ENCODE peak calls at places on chromosome 13, in eight cellular contexts. One of them, this sample, is unnamed.

GRCh38 chr13:72726721-72727416 is 560 bp downstream of the MZT1 start:
- DNase-seq in NCI-H446 treated with DMSO at 0.1 percent for 48 hours: no peak
- DNase-seq in Right ventricle myocardium superior: peak
- DNase-seq in heart right ventricle: peak
- DNase-seq in fibroblast of mammary gland: peak
- DNase-seq in NCI-H1436 treated with DMSO at 0.1 percent for 48 hours: no peak
- DNase-seq in activated T-cell treated with anti-CD3 and anti-CD28 coated beads, Interleukin-2, amount 50 U/mL, for 72 hours: peak
- DNase-seq in KG1: peak
- DNase-seq in this sample: no peak

GRCh38 chr13:95494082-95494681 is 58.3 kb upstream of the CLDN10 start:
- DNase-seq in Right ventricle myocardium superior: no peak
- DNase-seq in NCI-H1436 treated with DMSO at 0.1 percent for 48 hours: no peak
- DNase-seq in KG1: peak
- DNase-seq in activated T-cell treated with anti-CD3 and anti-CD28 coated beads, Interleukin-2, amount 50 U/mL, for 72 hours: peak
- DNase-seq in fibroblast of mammary gland: peak
- DNase-seq in heart right ventricle: no peak
- DNase-seq in NCI-H446 treated with DMSO at 0.1 percent for 48 hours: no peak
- DNase-seq in this sample: no peak

GRCh38 chr13:106291006-106291405 is 244.5 kb downstream of the EFNB2 start:
- DNase-seq in heart right ventricle: no peak
- DNase-seq in NCI-H446 treated with DMSO at 0.1 percent for 48 hours: no peak
- DNase-seq in fibroblast of mammary gland: peak
- DNase-seq in NCI-H1436 treated with DMSO at 0.1 percent for 48 hours: no peak
- DNase-seq in KG1: no peak
- DNase-seq in activated T-cell treated with anti-CD3 and anti-CD28 coated beads, Interleukin-2, amount 50 U/mL, for 72 hours: no peak
- DNase-seq in Right ventricle myocardium superior: no peak
- DNase-seq in this sample: no peak

GRCh38 chr13:61727714-61728275 is 312.1 kb upstream of the PCDH20 start:
- DNase-seq in Right ventricle myocardium superior: no peak
- DNase-seq in KG1: no peak
- DNase-seq in activated T-cell treated with anti-CD3 and anti-CD28 coated beads, Interleukin-2, amount 50 U/mL, for 72 hours: no peak
- DNase-seq in heart right ventricle: no peak
- DNase-seq in fibroblast of mammary gland: peak
- DNase-seq in NCI-H446 treated with DMSO at 0.1 percent for 48 hours: no peak
- DNase-seq in NCI-H1436 treated with DMSO at 0.1 percent for 48 hours: no peak
- DNase-seq in this sample: no peak

GRCh38 chr13:44414771-44415170 is 41.1 kb downstream of the SERP2 start:
- DNase-seq in Right ventricle myocardium superior: no peak
- DNase-seq in fibroblast of mammary gland: no peak
- DNase-seq in NCI-H1436 treated with DMSO at 0.1 percent for 48 hours: no peak
- DNase-seq in heart right ventricle: no peak
- DNase-seq in activated T-cell treated with anti-CD3 and anti-CD28 coated beads, Interleukin-2, amount 50 U/mL, for 72 hours: no peak
- DNase-seq in KG1: no peak
- DNase-seq in NCI-H446 treated with DMSO at 0.1 percent for 48 hours: no peak
- DNase-seq in this sample: no peak

GRCh38 chr13:38804536-38804935 is 117.7 kb downstream of the FREM2 start:
- DNase-seq in NCI-H1436 treated with DMSO at 0.1 percent for 48 hours: no peak
- DNase-seq in fibroblast of mammary gland: peak
- DNase-seq in NCI-H446 treated with DMSO at 0.1 percent for 48 hours: peak
- DNase-seq in heart right ventricle: no peak
- DNase-seq in Right ventricle myocardium superior: no peak
- DNase-seq in KG1: no peak
- DNase-seq in activated T-cell treated with anti-CD3 and anti-CD28 coated beads, Interleukin-2, amount 50 U/mL, for 72 hours: no peak
- DNase-seq in this sample: no peak

GRCh38 chr13:64369121-64369520 is 2861.0 kb downstream of the PCDH9 start:
- DNase-seq in fibroblast of mammary gland: peak
- DNase-seq in Right ventricle myocardium superior: no peak
- DNase-seq in heart right ventricle: no peak
- DNase-seq in NCI-H446 treated with DMSO at 0.1 percent for 48 hours: no peak
- DNase-seq in NCI-H1436 treated with DMSO at 0.1 percent for 48 hours: no peak
- DNase-seq in activated T-cell treated with anti-CD3 and anti-CD28 coated beads, Interleukin-2, amount 50 U/mL, for 72 hours: no peak
- DNase-seq in KG1: no peak
- DNase-seq in this sample: no peak

GRCh38 chr13:65985632-65986031 is 1244.5 kb downstream of the PCDH9 start:
- DNase-seq in KG1: no peak
- DNase-seq in activated T-cell treated with anti-CD3 and anti-CD28 coated beads, Interleukin-2, amount 50 U/mL, for 72 hours: no peak
- DNase-seq in NCI-H446 treated with DMSO at 0.1 percent for 48 hours: no peak
- DNase-seq in NCI-H1436 treated with DMSO at 0.1 percent for 48 hours: no peak
- DNase-seq in Right ventricle myocardium superior: no peak
- DNase-seq in fibroblast of mammary gland: no peak
- DNase-seq in heart right ventricle: no peak
- DNase-seq in this sample: peak

GRCh38 chr13:47564041-47564440 is 437.0 kb downstream of the SUCLA2 start:
- DNase-seq in NCI-H1436 treated with DMSO at 0.1 percent for 48 hours: no peak
- DNase-seq in activated T-cell treated with anti-CD3 and anti-CD28 coated beads, Interleukin-2, amount 50 U/mL, for 72 hours: no peak
- DNase-seq in fibroblast of mammary gland: no peak
- DNase-seq in heart right ventricle: no peak
- DNase-seq in Right ventricle myocardium superior: no peak
- DNase-seq in KG1: no peak
- DNase-seq in NCI-H446 treated with DMSO at 0.1 percent for 48 hours: no peak
- DNase-seq in this sample: peak

GRCh38 chr13:98938801-98939200 is 39.1 kb downstream of the DOCK9 start:
- DNase-seq in NCI-H1436 treated with DMSO at 0.1 percent for 48 hours: no peak
- DNase-seq in fibroblast of mammary gland: no peak
- DNase-seq in activated T-cell treated with anti-CD3 and anti-CD28 coated beads, Interleukin-2, amount 50 U/mL, for 72 hours: no peak
- DNase-seq in KG1: no peak
- DNase-seq in Right ventricle myocardium superior: no peak
- DNase-seq in NCI-H446 treated with DMSO at 0.1 percent for 48 hours: no peak
- DNase-seq in heart right ventricle: no peak
- DNase-seq in this sample: peak

GRCh38 chr13:99648905-99649304 is 147.6 kb downstream of the TM9SF2 start:
- DNase-seq in KG1: no peak
- DNase-seq in NCI-H1436 treated with DMSO at 0.1 percent for 48 hours: no peak
- DNase-seq in heart right ventricle: no peak
- DNase-seq in fibroblast of mammary gland: no peak
- DNase-seq in NCI-H446 treated with DMSO at 0.1 percent for 48 hours: peak
- DNase-seq in activated T-cell treated with anti-CD3 and anti-CD28 coated beads, Interleukin-2, amount 50 U/mL, for 72 hours: no peak
- DNase-seq in Right ventricle myocardium superior: no peak
- DNase-seq in this sample: no peak

GRCh38 chr13:102825921-102826706 is 19.7 kb upstream of the ERCC5 start:
- DNase-seq in NCI-H446 treated with DMSO at 0.1 percent for 48 hours: no peak
- DNase-seq in activated T-cell treated with anti-CD3 and anti-CD28 coated beads, Interleukin-2, amount 50 U/mL, for 72 hours: no peak
- DNase-seq in KG1: no peak
- DNase-seq in heart right ventricle: no peak
- DNase-seq in NCI-H1436 treated with DMSO at 0.1 percent for 48 hours: no peak
- DNase-seq in Right ventricle myocardium superior: no peak
- DNase-seq in fibroblast of mammary gland: peak
- DNase-seq in this sample: no peak

GRCh38 chr13:50127017-50127725 is 111.9 kb downstream of the KCNRG start:
- DNase-seq in fibroblast of mammary gland: peak
- DNase-seq in activated T-cell treated with anti-CD3 and anti-CD28 coated beads, Interleukin-2, amount 50 U/mL, for 72 hours: peak
- DNase-seq in NCI-H446 treated with DMSO at 0.1 percent for 48 hours: no peak
- DNase-seq in Right ventricle myocardium superior: peak
- DNase-seq in NCI-H1436 treated with DMSO at 0.1 percent for 48 hours: no peak
- DNase-seq in heart right ventricle: peak
- DNase-seq in KG1: no peak
- DNase-seq in this sample: peak

GRCh38 chr13:46609052-46609451 is 56.1 kb downstream of the LRCH1 start:
- DNase-seq in heart right ventricle: no peak
- DNase-seq in activated T-cell treated with anti-CD3 and anti-CD28 coated beads, Interleukin-2, amount 50 U/mL, for 72 hours: no peak
- DNase-seq in fibroblast of mammary gland: no peak
- DNase-seq in NCI-H1436 treated with DMSO at 0.1 percent for 48 hours: no peak
- DNase-seq in NCI-H446 treated with DMSO at 0.1 percent for 48 hours: no peak
- DNase-seq in Right ventricle myocardium superior: no peak
- DNase-seq in KG1: no peak
- DNase-seq in this sample: no peak

GRCh38 chr13:61144301-61144700 is 271.3 kb downstream of the PCDH20 start:
- DNase-seq in activated T-cell treated with anti-CD3 and anti-CD28 coated beads, Interleukin-2, amount 50 U/mL, for 72 hours: no peak
- DNase-seq in fibroblast of mammary gland: no peak
- DNase-seq in NCI-H446 treated with DMSO at 0.1 percent for 48 hours: peak
- DNase-seq in NCI-H1436 treated with DMSO at 0.1 percent for 48 hours: no peak
- DNase-seq in KG1: no peak
- DNase-seq in Right ventricle myocardium superior: no peak
- DNase-seq in heart right ventricle: no peak
- DNase-seq in this sample: no peak

GRCh38 chr13:98912846-98913245 is 65.0 kb downstream of the DOCK9 start:
- DNase-seq in KG1: no peak
- DNase-seq in fibroblast of mammary gland: no peak
- DNase-seq in NCI-H1436 treated with DMSO at 0.1 percent for 48 hours: no peak
- DNase-seq in Right ventricle myocardium superior: no peak
- DNase-seq in heart right ventricle: no peak
- DNase-seq in NCI-H446 treated with DMSO at 0.1 percent for 48 hours: no peak
- DNase-seq in activated T-cell treated with anti-CD3 and anti-CD28 coated beads, Interleukin-2, amount 50 U/mL, for 72 hours: no peak
- DNase-seq in this sample: no peak

GRCh38 chr13:112956516-112957294 is 12.3 kb upstream of the MCF2L start:
- DNase-seq in NCI-H446 treated with DMSO at 0.1 percent for 48 hours: no peak
- DNase-seq in Right ventricle myocardium superior: no peak
- DNase-seq in heart right ventricle: no peak
- DNase-seq in activated T-cell treated with anti-CD3 and anti-CD28 coated beads, Interleukin-2, amount 50 U/mL, for 72 hours: no peak
- DNase-seq in NCI-H1436 treated with DMSO at 0.1 percent for 48 hours: no peak
- DNase-seq in KG1: no peak
- DNase-seq in fibroblast of mammary gland: no peak
- DNase-seq in this sample: no peak

GRCh38 chr13:73177911-73178565 is 119.2 kb downstream of the KLF5 start:
- DNase-seq in NCI-H446 treated with DMSO at 0.1 percent for 48 hours: no peak
- DNase-seq in activated T-cell treated with anti-CD3 and anti-CD28 coated beads, Interleukin-2, amount 50 U/mL, for 72 hours: no peak
- DNase-seq in heart right ventricle: no peak
- DNase-seq in Right ventricle myocardium superior: no peak
- DNase-seq in KG1: no peak
- DNase-seq in fibroblast of mammary gland: no peak
- DNase-seq in NCI-H1436 treated with DMSO at 0.1 percent for 48 hours: no peak
- DNase-seq in this sample: no peak

GRCh38 chr13:76822691-76823267 is 63.4 kb downstream of the KCTD12 start:
- DNase-seq in activated T-cell treated with anti-CD3 and anti-CD28 coated beads, Interleukin-2, amount 50 U/mL, for 72 hours: no peak
- DNase-seq in fibroblast of mammary gland: peak
- DNase-seq in Right ventricle myocardium superior: no peak
- DNase-seq in heart right ventricle: no peak
- DNase-seq in NCI-H446 treated with DMSO at 0.1 percent for 48 hours: no peak
- DNase-seq in NCI-H1436 treated with DMSO at 0.1 percent for 48 hours: no peak
- DNase-seq in KG1: no peak
- DNase-seq in this sample: no peak

GRCh38 chr13:77896977-77897376 is 21.7 kb downstream of the EDNRB start:
- DNase-seq in heart right ventricle: no peak
- DNase-seq in NCI-H446 treated with DMSO at 0.1 percent for 48 hours: no peak
- DNase-seq in KG1: no peak
- DNase-seq in NCI-H1436 treated with DMSO at 0.1 percent for 48 hours: no peak
- DNase-seq in activated T-cell treated with anti-CD3 and anti-CD28 coated beads, Interleukin-2, amount 50 U/mL, for 72 hours: no peak
- DNase-seq in Right ventricle myocardium superior: no peak
- DNase-seq in fibroblast of mammary gland: peak
- DNase-seq in this sample: no peak

GRCh38 chr13:101465877-101466276 is 13.4 kb downstream of the ITGBL1 start:
- DNase-seq in NCI-H1436 treated with DMSO at 0.1 percent for 48 hours: no peak
- DNase-seq in fibroblast of mammary gland: peak
- DNase-seq in NCI-H446 treated with DMSO at 0.1 percent for 48 hours: no peak
- DNase-seq in Right ventricle myocardium superior: no peak
- DNase-seq in KG1: no peak
- DNase-seq in heart right ventricle: no peak
- DNase-seq in activated T-cell treated with anti-CD3 and anti-CD28 coated beads, Interleukin-2, amount 50 U/mL, for 72 hours: no peak
- DNase-seq in this sample: no peak

GRCh38 chr13:60733933-60734332 is 336.9 kb downstream of the TDRD3 start:
- DNase-seq in NCI-H1436 treated with DMSO at 0.1 percent for 48 hours: no peak
- DNase-seq in KG1: no peak
- DNase-seq in heart right ventricle: no peak
- DNase-seq in NCI-H446 treated with DMSO at 0.1 percent for 48 hours: no peak
- DNase-seq in Right ventricle myocardium superior: no peak
- DNase-seq in fibroblast of mammary gland: no peak
- DNase-seq in activated T-cell treated with anti-CD3 and anti-CD28 coated beads, Interleukin-2, amount 50 U/mL, for 72 hours: no peak
- DNase-seq in this sample: no peak

GRCh38 chr13:51626749-51627148 is 42.5 kb downstream of the WDFY2 start:
- DNase-seq in NCI-H1436 treated with DMSO at 0.1 percent for 48 hours: no peak
- DNase-seq in Right ventricle myocardium superior: peak
- DNase-seq in NCI-H446 treated with DMSO at 0.1 percent for 48 hours: no peak
- DNase-seq in fibroblast of mammary gland: no peak
- DNase-seq in heart right ventricle: no peak
- DNase-seq in activated T-cell treated with anti-CD3 and anti-CD28 coated beads, Interleukin-2, amount 50 U/mL, for 72 hours: no peak
- DNase-seq in KG1: no peak
- DNase-seq in this sample: no peak

GRCh38 chr13:97934590-97934989 is 18.9 kb upstream of the IPO5 start:
- DNase-seq in fibroblast of mammary gland: no peak
- DNase-seq in KG1: no peak
- DNase-seq in Right ventricle myocardium superior: no peak
- DNase-seq in NCI-H1436 treated with DMSO at 0.1 percent for 48 hours: no peak
- DNase-seq in heart right ventricle: no peak
- DNase-seq in NCI-H446 treated with DMSO at 0.1 percent for 48 hours: no peak
- DNase-seq in activated T-cell treated with anti-CD3 and anti-CD28 coated beads, Interleukin-2, amount 50 U/mL, for 72 hours: no peak
- DNase-seq in this sample: no peak

GRCh38 chr13:111324736-111325135 is 4.3 kb downstream of the TEX29 start:
- DNase-seq in NCI-H1436 treated with DMSO at 0.1 percent for 48 hours: no peak
- DNase-seq in Right ventricle myocardium superior: no peak
- DNase-seq in fibroblast of mammary gland: no peak
- DNase-seq in NCI-H446 treated with DMSO at 0.1 percent for 48 hours: no peak
- DNase-seq in activated T-cell treated with anti-CD3 and anti-CD28 coated beads, Interleukin-2, amount 50 U/mL, for 72 hours: no peak
- DNase-seq in KG1: no peak
- DNase-seq in heart right ventricle: no peak
- DNase-seq in this sample: no peak

GRCh38 chr13:32804673-32805260 is 211.5 kb upstream of the KL start:
- DNase-seq in NCI-H1436 treated with DMSO at 0.1 percent for 48 hours: peak
- DNase-seq in NCI-H446 treated with DMSO at 0.1 percent for 48 hours: no peak
- DNase-seq in Right ventricle myocardium superior: no peak
- DNase-seq in activated T-cell treated with anti-CD3 and anti-CD28 coated beads, Interleukin-2, amount 50 U/mL, for 72 hours: no peak
- DNase-seq in fibroblast of mammary gland: peak
- DNase-seq in heart right ventricle: no peak
- DNase-seq in KG1: no peak
- DNase-seq in this sample: no peak

GRCh38 chr13:35855531-35856019 is 275.6 kb downstream of the DCLK1 start:
- DNase-seq in NCI-H1436 treated with DMSO at 0.1 percent for 48 hours: no peak
- DNase-seq in KG1: no peak
- DNase-seq in NCI-H446 treated with DMSO at 0.1 percent for 48 hours: no peak
- DNase-seq in activated T-cell treated with anti-CD3 and anti-CD28 coated beads, Interleukin-2, amount 50 U/mL, for 72 hours: peak
- DNase-seq in heart right ventricle: no peak
- DNase-seq in fibroblast of mammary gland: peak
- DNase-seq in Right ventricle myocardium superior: no peak
- DNase-seq in this sample: peak

GRCh38 chr13:90686438-90686837 is 661.0 kb upstream of the MIR17HG start:
- DNase-seq in NCI-H446 treated with DMSO at 0.1 percent for 48 hours: no peak
- DNase-seq in activated T-cell treated with anti-CD3 and anti-CD28 coated beads, Interleukin-2, amount 50 U/mL, for 72 hours: no peak
- DNase-seq in NCI-H1436 treated with DMSO at 0.1 percent for 48 hours: no peak
- DNase-seq in Right ventricle myocardium superior: no peak
- DNase-seq in heart right ventricle: no peak
- DNase-seq in fibroblast of mammary gland: peak
- DNase-seq in KG1: no peak
- DNase-seq in this sample: no peak

GRCh38 chr13:20526664-20527063 is 1.0 kb upstream of the CRYL1 start:
- DNase-seq in NCI-H1436 treated with DMSO at 0.1 percent for 48 hours: no peak
- DNase-seq in KG1: no peak
- DNase-seq in activated T-cell treated with anti-CD3 and anti-CD28 coated beads, Interleukin-2, amount 50 U/mL, for 72 hours: no peak
- DNase-seq in heart right ventricle: no peak
- DNase-seq in Right ventricle myocardium superior: no peak
- DNase-seq in fibroblast of mammary gland: peak
- DNase-seq in NCI-H446 treated with DMSO at 0.1 percent for 48 hours: no peak
- DNase-seq in this sample: no peak

GRCh38 chr13:105908581-105908980 is 626.9 kb downstream of the EFNB2 start:
- DNase-seq in activated T-cell treated with anti-CD3 and anti-CD28 coated beads, Interleukin-2, amount 50 U/mL, for 72 hours: peak
- DNase-seq in NCI-H446 treated with DMSO at 0.1 percent for 48 hours: no peak
- DNase-seq in KG1: peak
- DNase-seq in NCI-H1436 treated with DMSO at 0.1 percent for 48 hours: no peak
- DNase-seq in heart right ventricle: no peak
- DNase-seq in fibroblast of mammary gland: no peak
- DNase-seq in Right ventricle myocardium superior: no peak
- DNase-seq in this sample: no peak

GRCh38 chr13:46804391-46804815 is 7.4 kb upstream of the ESD start:
- DNase-seq in fibroblast of mammary gland: peak
- DNase-seq in NCI-H446 treated with DMSO at 0.1 percent for 48 hours: no peak
- DNase-seq in NCI-H1436 treated with DMSO at 0.1 percent for 48 hours: no peak
- DNase-seq in heart right ventricle: no peak
- DNase-seq in Right ventricle myocardium superior: no peak
- DNase-seq in KG1: no peak
- DNase-seq in activated T-cell treated with anti-CD3 and anti-CD28 coated beads, Interleukin-2, amount 50 U/mL, for 72 hours: no peak
- DNase-seq in this sample: no peak

GRCh38 chr13:94128430-94128829 is 351.1 kb downstream of the DCT start:
- DNase-seq in KG1: no peak
- DNase-seq in fibroblast of mammary gland: no peak
- DNase-seq in NCI-H1436 treated with DMSO at 0.1 percent for 48 hours: no peak
- DNase-seq in NCI-H446 treated with DMSO at 0.1 percent for 48 hours: peak
- DNase-seq in heart right ventricle: no peak
- DNase-seq in Right ventricle myocardium superior: peak
- DNase-seq in activated T-cell treated with anti-CD3 and anti-CD28 coated beads, Interleukin-2, amount 50 U/mL, for 72 hours: no peak
- DNase-seq in this sample: no peak

GRCh38 chr13:47146136-47146535 is 249.3 kb upstream of the HTR2A start:
- DNase-seq in heart right ventricle: no peak
- DNase-seq in fibroblast of mammary gland: peak
- DNase-seq in KG1: no peak
- DNase-seq in NCI-H446 treated with DMSO at 0.1 percent for 48 hours: no peak
- DNase-seq in activated T-cell treated with anti-CD3 and anti-CD28 coated beads, Interleukin-2, amount 50 U/mL, for 72 hours: no peak
- DNase-seq in NCI-H1436 treated with DMSO at 0.1 percent for 48 hours: no peak
- DNase-seq in Right ventricle myocardium superior: no peak
- DNase-seq in this sample: no peak

GRCh38 chr13:109871018-109871370 is 84.6 kb upstream of the IRS2 start:
- DNase-seq in heart right ventricle: no peak
- DNase-seq in fibroblast of mammary gland: peak
- DNase-seq in activated T-cell treated with anti-CD3 and anti-CD28 coated beads, Interleukin-2, amount 50 U/mL, for 72 hours: no peak
- DNase-seq in Right ventricle myocardium superior: no peak
- DNase-seq in KG1: no peak
- DNase-seq in NCI-H446 treated with DMSO at 0.1 percent for 48 hours: no peak
- DNase-seq in NCI-H1436 treated with DMSO at 0.1 percent for 48 hours: no peak
- DNase-seq in this sample: no peak